ENCODE peak calls at places on chromosomes 13 and 19, in six cellular contexts. P is BE2C, M is Peyer's patch, A is fibroblast of pulmonary artery, K is left ventricle myocardium inferior, V is HFF-Myc. R is an unnamed sample.

GRCh38 chr19:12840091-12841079 is 2.1 kb downstream of the MAST1 start:
- DNase-seq in V (peak), K (peak), M (peak), A (peak), P (peak), R (peak)

GRCh38 chr13:32650705-32651311 is 64.6 kb downstream of the PDS5B start:
- DNase-seq in P (peak), A (peak), V (peak), M (no peak), K (no peak), R (no peak)

GRCh38 chr13:25977671-25978070 is 74.1 kb downstream of the SHISA2 start:
- DNase-seq in M (no peak), A (no peak), P (no peak), V (no peak), K (no peak), R (no peak)

GRCh38 chr19:36136975-36137686 is 2.7 kb upstream of the CAPNS1 start:
- DNase-seq in V (no peak), P (no peak), M (peak), A (peak), K (peak), R (peak)

GRCh38 chr19:33226550-33227241 is 1.0 kb upstream of the SLC7A10 start:
- DNase-seq in A (no peak), K (no peak), M (peak), V (no peak), P (peak), R (no peak)

GRCh38 chr13:26380930-26381329 is 127.0 kb downstream of the CDK8 start:
- DNase-seq in K (no peak), V (no peak), P (no peak), M (no peak), A (no peak), R (no peak)

GRCh38 chr19:5445667-5446066 is 9.6 kb upstream of the ZNRF4 start:
- DNase-seq in M (no peak), P (no peak), K (no peak), V (no peak), A (no peak), R (no peak)

GRCh38 chr19:1248454-1249297 is at the start of gene MIDN:
- DNase-seq in K (peak), P (peak), M (peak), A (peak), V (no peak), R (no peak)

GRCh38 chr19:3423183-3423829 is 56.9 kb downstream of the NFIC start:
- DNase-seq in K (peak), V (no peak), M (no peak), P (peak), A (no peak), R (no peak)

GRCh38 chr13:40502236-40502635 is 164.2 kb downstream of the FOXO1 start:
- DNase-seq in A (no peak), M (no peak), P (no peak), V (no peak), K (no peak), R (no peak)

GRCh38 chr13:30872685-30873443 is 33.2 kb upstream of the MEDAG start:
- DNase-seq in P (peak), A (peak), M (no peak), K (no peak), V (peak), R (no peak)

GRCh38 chr19:54154603-54155345 is 4.7 kb downstream of the LENG1 start:
- DNase-seq in V (no peak), A (peak), K (no peak), M (no peak), P (no peak), R (no peak)

GRCh38 chr13:75079226-75079625 is 402.7 kb downstream of the TBC1D4 start:
- DNase-seq in A (peak), M (no peak), K (no peak), P (no peak), V (no peak), R (no peak)

GRCh38 chr13:102847272-102848234 is 1.7 kb downstream of the ERCC5 start:
- DNase-seq in M (no peak), K (no peak), V (no peak), P (no peak), A (peak), R (no peak)

GRCh38 chr13:45851171-45851889 is at the start of gene SIAH3:
- DNase-seq in A (peak), M (no peak), V (no peak), P (no peak), K (no peak), R (no peak)

GRCh38 chr13:113159701-113160100 is 1.3 kb downstream of the PROZ start:
- DNase-seq in M (no peak), V (no peak), A (no peak), K (no peak), P (no peak), R (no peak)

GRCh38 chr13:51746802-51747201 is 57.2 kb downstream of the DHRS12 start:
- DNase-seq in P (no peak), V (no peak), A (no peak), K (no peak), M (no peak), R (no peak)

GRCh38 chr13:112842343-112842856 is 126.6 kb upstream of the MCF2L start:
- DNase-seq in A (peak), V (no peak), K (peak), M (no peak), P (peak), R (no peak)

GRCh38 chr13:96130818-96131217 is 40.9 kb downstream of the HS6ST3 start:
- DNase-seq in V (no peak), M (no peak), K (no peak), A (no peak), P (no peak), R (no peak)

GRCh38 chr13:84609716-84610115 is 727.4 kb upstream of the SLITRK1 start:
- DNase-seq in M (no peak), K (no peak), V (no peak), A (peak), P (no peak), R (no peak)

GRCh38 chr13:30148791-30149190 is 158.6 kb downstream of the KATNAL1 start:
- DNase-seq in P (no peak), V (no peak), A (no peak), K (no peak), M (no peak), R (no peak)

GRCh38 chr13:72109863-72110262 is 242.9 kb upstream of the DACH1 start:
- DNase-seq in A (no peak), K (no peak), V (no peak), M (no peak), P (no peak), R (no peak)

GRCh38 chr13:42836930-42837329 is 55.5 kb downstream of the FAM216B start:
- DNase-seq in K (no peak), V (peak), A (peak), P (peak), M (no peak), R (peak)

GRCh38 chr19:46755077-46755852 is 9.0 kb upstream of the STRN4 start:
- DNase-seq in M (no peak), K (no peak), A (peak), P (no peak), V (no peak), R (no peak)

GRCh38 chr13:112962396-112962795 is 6.6 kb upstream of the MCF2L start:
- DNase-seq in P (no peak), M (peak), K (no peak), A (no peak), V (no peak), R (no peak)

DNA sequence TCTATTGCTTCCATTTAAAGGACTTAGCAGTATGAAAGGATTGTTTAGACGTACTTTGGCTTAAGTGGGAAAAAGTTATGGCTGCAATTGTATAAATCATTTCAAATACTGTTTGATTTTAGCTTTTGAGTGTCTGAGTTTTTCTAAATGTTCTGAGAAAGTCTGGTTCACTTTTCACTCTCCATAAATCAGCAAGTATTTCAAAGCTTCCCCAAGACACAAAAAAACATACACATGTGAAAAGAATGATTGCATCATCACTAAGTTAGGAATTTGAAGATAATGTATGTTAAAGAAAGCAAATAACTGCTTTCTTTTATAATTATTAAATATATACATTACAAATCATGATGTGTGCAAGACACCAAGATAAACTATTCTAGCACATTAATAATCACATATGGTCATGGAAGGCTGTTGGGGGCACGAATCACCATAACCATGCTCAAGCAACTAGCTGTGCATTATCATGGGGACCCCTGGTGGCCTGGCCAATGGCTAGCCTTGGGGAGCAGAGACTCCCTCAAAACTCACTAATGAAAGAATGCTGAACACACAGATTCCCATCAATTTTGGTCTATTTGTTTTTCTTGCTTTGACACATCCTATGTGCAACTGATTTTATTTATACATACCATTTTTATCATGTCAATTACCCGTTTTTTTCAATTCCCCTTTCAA is 111.1 kb downstream of the MIPEP start:
- DNase-seq in A (no peak), P (no peak), V (no peak), M (no peak), K (no peak), R (no peak)
- TF ChIP-seq CTCF in A (peak), P (no peak), V (peak), M (no peak), K (peak), R (no peak)

GRCh38 chr19:37929512-37929911 is 22.5 kb downstream of the SIPA1L3 start:
- DNase-seq in P (no peak), K (no peak), M (no peak), V (no peak), A (no peak), R (no peak)

GRCh38 chr19:37933965-37934364 is 27.0 kb downstream of the SIPA1L3 start:
- DNase-seq in P (no peak), M (peak), V (no peak), A (peak), K (peak), R (no peak)

GRCh38 chr19:37930416-37930815 is 23.4 kb downstream of the SIPA1L3 start:
- DNase-seq in V (no peak), A (peak), K (no peak), P (no peak), M (no peak), R (no peak)

GRCh38 chr19:37932985-37933953 is 26.3 kb downstream of the SIPA1L3 start:
- DNase-seq in A (peak), K (peak), P (peak), V (no peak), M (peak), R (no peak)

DNA sequence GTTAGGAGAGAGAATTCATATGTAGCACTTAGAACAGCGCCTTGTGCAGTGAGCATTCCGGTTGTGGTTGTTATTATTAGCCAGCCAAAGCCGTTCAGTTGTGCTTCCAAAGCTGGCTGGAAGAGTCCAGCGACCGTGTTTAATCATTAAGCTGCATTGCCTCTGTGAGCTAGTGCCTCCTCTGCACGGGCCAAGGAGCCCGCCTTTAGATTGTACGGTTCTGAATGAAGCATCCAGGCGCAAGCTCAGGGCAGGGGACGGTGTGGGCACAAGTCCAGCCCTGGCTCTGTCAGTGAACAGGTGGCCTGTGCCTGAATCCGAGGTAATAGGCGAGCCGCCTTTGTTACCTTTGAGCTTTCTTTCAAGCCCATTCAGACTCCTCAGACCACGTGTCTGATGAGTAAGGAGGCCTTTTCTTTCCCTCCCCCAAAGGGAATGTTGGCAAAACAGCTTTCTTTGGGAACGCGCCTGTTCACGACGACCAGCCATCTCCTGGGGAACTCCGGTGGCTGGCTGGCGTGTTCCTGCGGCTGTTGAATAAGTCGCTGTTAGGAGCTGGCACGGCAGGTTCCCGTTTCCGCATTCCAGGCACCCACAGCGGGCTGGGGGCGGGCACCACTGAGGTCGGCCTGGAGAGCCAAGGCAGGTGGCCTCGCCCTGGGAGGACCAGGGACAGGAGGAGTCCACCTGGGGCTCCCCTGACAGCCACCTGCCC is 25.1 kb downstream of the SIPA1L3 start:
- DNase-seq in K (peak), M (peak), P (no peak), A (peak), V (no peak), R (peak)
- H3K4me3 ChIP-seq in K (peak), M (peak), P (no peak), A (peak), V (no peak), R (peak)

DNA sequence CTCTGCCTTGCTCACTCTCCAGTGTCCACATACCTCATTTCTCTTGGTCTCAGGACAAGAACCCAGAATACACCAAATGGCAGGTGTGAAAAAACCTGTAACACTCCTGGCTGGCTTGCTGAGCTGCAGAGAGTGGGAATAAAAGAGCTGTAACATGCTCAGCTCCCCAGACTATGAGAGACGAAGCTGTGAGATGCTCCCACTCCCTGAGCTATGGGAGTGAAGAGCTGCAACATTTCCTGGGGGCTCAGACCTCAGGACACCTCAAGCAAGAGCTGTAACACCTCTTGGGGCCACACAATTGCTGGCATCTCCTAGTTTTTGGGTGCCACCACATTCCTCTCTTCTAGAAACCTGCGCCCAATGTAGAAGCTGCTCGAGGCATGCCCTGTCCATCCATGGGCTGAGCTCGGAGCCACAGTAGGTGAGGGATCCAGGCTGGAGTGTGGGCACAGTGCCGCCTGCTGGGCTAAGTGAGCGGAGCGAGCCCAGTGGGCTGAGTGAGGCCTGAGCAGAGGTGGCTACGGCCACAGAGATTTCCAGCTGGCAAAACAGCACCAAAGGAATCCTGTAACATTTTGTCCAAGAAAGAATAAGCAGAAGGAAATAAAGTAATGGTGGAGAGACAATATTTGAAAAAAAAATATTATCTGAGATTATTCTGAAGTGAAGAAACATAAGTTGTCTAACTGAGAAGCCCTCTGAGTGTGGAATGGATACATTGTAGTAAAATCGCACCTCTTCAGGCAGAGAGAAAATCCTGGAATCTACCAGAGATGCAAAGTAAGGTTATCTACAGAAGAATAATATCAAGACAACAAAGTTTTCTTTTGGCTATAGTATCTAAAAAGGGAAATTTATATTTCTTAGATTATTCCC is 186.2 kb upstream of the PCDH9 start:
- DNase-seq in K (no peak), P (peak), M (no peak), V (no peak), A (peak), R (no peak)
- TF ChIP-seq CTCF in K (peak), P (peak), M (no peak), V (peak), A (peak), R (peak)

DNA sequence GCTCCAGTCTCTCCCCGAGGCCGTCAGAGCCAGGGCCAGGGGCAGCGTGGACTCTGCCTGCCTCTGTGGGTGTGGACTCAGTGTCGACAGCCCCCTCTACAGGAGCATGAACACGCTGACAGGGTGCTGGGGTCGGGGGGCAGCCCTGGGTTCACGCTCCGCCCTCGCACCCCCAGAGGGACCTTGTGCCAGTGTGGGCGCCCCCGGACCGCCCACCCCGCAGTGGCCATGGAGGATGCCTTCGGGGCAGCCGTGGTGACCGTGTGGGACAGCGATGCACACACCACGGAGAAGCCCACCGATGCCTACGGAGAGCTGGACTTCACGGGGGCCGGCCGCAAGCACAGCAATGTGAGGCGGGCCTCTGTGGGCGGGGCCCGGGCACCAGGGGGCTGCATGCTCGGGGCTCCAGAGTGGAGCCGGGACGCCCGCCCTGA is 8.3 kb downstream of the TRPM4 start:
- DNase-seq in M (no peak), P (no peak), A (no peak), K (no peak), V (no peak), R (no peak)
- H3K4me3 ChIP-seq in M (no peak), P (no peak), A (no peak), K (peak), V (no peak), R (no peak)

GRCh38 chr19:40104754-40105153 is 14.0 kb upstream of the ZNF780A start:
- DNase-seq in P (no peak), A (no peak), K (no peak), M (no peak), V (no peak), R (no peak)

GRCh38 chr19:40116075-40116474 is 25.3 kb upstream of the ZNF780A start:
- DNase-seq in V (no peak), P (no peak), M (no peak), A (no peak), K (no peak), R (no peak)

DNA sequence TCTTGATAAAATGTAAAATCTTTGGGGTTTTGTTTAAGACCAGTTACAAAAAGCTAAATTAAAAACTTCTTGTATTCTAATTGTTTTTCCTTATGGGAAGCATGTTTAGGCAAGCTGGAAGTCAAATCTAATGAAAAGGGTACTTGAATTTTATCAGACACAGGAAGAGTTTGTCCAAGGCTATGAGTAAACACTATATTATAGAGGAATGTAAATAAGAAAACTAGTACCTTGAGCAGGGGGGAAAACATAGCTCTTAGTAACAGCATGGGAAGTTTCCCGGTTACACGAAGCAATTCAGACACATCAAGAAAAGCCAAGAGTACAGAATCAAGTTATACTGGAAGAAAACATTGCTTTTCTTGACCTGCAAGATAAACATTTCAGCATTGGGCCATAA is 19.8 kb upstream of the ZNF780A start:
- DNase-seq in K (no peak), M (no peak), V (no peak), A (no peak), P (no peak), R (peak)
- TF ChIP-seq CTCF in K (no peak), M (no peak), V (no peak), A (no peak), P (no peak), R (no peak)

DNA sequence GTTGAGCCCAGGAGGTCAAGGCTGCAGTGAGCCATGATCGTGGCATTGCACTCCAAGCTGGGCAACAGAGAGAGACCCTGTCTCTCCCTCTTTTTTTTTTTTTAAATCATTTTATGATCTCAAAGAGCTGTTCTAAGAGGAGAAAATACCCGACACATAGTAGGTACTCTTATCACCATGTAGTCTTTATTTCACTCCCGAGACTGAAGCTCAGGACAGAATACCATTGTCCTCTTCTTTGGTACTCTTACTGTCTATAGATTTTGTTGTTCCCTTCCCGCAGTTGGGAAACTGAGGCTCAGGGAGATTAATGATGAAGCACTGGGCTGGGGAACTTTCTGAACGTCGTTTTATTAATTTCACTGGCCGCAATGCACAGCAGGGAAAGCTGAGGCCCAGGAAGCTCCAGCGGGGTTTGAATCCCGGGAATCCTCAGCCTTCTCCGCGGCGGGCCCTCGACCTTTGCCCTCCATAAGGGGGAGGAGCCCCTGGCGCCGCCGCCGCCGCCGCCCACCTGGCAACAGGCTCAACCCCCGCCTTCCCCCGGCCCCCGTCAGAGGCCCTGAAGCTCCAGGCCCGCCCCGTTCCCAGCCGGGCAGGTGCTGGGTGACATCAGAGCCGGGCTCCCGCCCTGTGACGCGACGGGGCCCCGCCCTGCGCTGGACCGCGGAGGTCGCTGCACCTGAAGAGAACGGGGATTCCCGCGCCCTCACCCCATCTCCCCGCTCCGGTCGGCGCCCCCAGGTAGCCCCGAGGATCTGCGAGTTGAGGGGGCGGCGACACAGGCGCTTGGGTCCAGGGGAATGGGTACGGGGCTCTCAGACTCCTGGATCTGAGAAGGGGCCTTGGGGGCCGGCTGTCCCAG is 1.6 kb downstream of the MYH14 start:
- DNase-seq in A (no peak), K (peak), V (no peak), M (peak), P (no peak), R (peak)
- H3K4me3 ChIP-seq in A (no peak), K (peak), V (no peak), M (no peak), P (no peak), R (peak)